ENCODE peak calls at places on chromosomes 3 and 15, in four cellular contexts. H, O, D and X are unnamed samples.

GRCh38 chr3:179196098-179196497 is 47.9 kb downstream of the PIK3CA start:
- DNase-seq in O (no peak), H (no peak), D (peak), X (peak)

GRCh38 chr15:101813803-101814534 is 2.0 kb downstream of the OR4F15 start:
- DNase-seq in D (peak), H (no peak), O (no peak), X (peak)

GRCh38 chr15:92306662-92307061 is 87.0 kb upstream of the ST8SIA2 start:
- DNase-seq in O (no peak), D (no peak), H (no peak), X (no peak)

GRCh38 chr3:13274125-13274873 is 145.8 kb downstream of the NUP210 start:
- DNase-seq in O (no peak), D (no peak), H (no peak), X (no peak)

GRCh38 chr3:143383433-143383832 is 263.9 kb downstream of the CHST2 start:
- DNase-seq in O (no peak), H (no peak), D (no peak), X (no peak)

GRCh38 chr15:98070132-98070531 is 109.6 kb downstream of the ARRDC4 start:
- DNase-seq in H (no peak), D (peak), O (no peak), X (no peak)

GRCh38 chr15:40452296-40453090 is 11.7 kb downstream of the BAHD1 start:
- DNase-seq in D (no peak), O (no peak), H (no peak), X (no peak)

GRCh38 chr3:141789281-141789680 is 26.1 kb downstream of the GRK7 start:
- DNase-seq in H (no peak), D (no peak), O (no peak), X (no peak)

GRCh38 chr15:24729760-24730159 is 54.2 kb downstream of the NPAP1 start:
- DNase-seq in O (no peak), D (no peak), H (no peak), X (no peak)

GRCh38 chr15:78778422-78778821 is 32.8 kb downstream of the ADAMTS7 start:
- DNase-seq in O (no peak), H (no peak), D (no peak), X (no peak)

GRCh38 chr15:100021653-100022052 is 288.4 kb upstream of the LYSMD4 start:
- DNase-seq in O (no peak), H (no peak), D (no peak), X (no peak)

GRCh38 chr3:114624676-114625181 is 330.9 kb downstream of the TIGIT start:
- DNase-seq in O (no peak), D (peak), H (peak), X (peak)

GRCh38 chr3:12903881-12904280 is 62.5 kb upstream of the RPL32 start:
- DNase-seq in O (no peak), D (no peak), H (no peak), X (no peak)

GRCh38 chr3:123618768-123619484 is 34.1 kb upstream of the HACD2 start:
- DNase-seq in H (no peak), D (peak), O (no peak), X (peak)

GRCh38 chr3:23490459-23490858 is 287.3 kb downstream of the UBE2E2 start:
- DNase-seq in D (no peak), O (no peak), H (no peak), X (peak)

GRCh38 chr3:165459111-165459510 is 262.9 kb upstream of the SLITRK3 start:
- DNase-seq in O (no peak), D (no peak), H (no peak), X (no peak)

GRCh38 chr3:191775451-191776233 is 314.7 kb downstream of the PYDC2 start:
- DNase-seq in D (no peak), H (no peak), O (no peak), X (peak)

GRCh38 chr3:130894873-130895330 is 1.0 kb downstream of the ATP2C1 start:
- DNase-seq in H (no peak), D (no peak), O (no peak), X (peak)

GRCh38 chr3:46490338-46491084 is 7.3 kb upstream of the RTP3 start:
- DNase-seq in H (peak), D (no peak), O (no peak), X (peak)

GRCh38 chr15:80455668-80456442 is 51.7 kb downstream of the ARNT2 start:
- DNase-seq in O (peak), D (peak), H (no peak), X (peak)

GRCh38 chr3:111862415-111862814 is 3.4 kb downstream of the PHLDB2 start:
- DNase-seq in D (no peak), H (no peak), O (no peak), X (no peak)

GRCh38 chr3:126050050-126050392 is 33.9 kb downstream of the SLC41A3 start:
- DNase-seq in H (no peak), D (no peak), O (no peak), X (no peak)

GRCh38 chr3:36814071-36814717 is 49.8 kb upstream of the DCLK3 start:
- DNase-seq in H (no peak), O (no peak), D (no peak), X (no peak)

GRCh38 chr3:120274739-120275167 is 10.3 kb downstream of the GPR156 start:
- DNase-seq in D (no peak), H (peak), O (no peak), X (peak)

DNA sequence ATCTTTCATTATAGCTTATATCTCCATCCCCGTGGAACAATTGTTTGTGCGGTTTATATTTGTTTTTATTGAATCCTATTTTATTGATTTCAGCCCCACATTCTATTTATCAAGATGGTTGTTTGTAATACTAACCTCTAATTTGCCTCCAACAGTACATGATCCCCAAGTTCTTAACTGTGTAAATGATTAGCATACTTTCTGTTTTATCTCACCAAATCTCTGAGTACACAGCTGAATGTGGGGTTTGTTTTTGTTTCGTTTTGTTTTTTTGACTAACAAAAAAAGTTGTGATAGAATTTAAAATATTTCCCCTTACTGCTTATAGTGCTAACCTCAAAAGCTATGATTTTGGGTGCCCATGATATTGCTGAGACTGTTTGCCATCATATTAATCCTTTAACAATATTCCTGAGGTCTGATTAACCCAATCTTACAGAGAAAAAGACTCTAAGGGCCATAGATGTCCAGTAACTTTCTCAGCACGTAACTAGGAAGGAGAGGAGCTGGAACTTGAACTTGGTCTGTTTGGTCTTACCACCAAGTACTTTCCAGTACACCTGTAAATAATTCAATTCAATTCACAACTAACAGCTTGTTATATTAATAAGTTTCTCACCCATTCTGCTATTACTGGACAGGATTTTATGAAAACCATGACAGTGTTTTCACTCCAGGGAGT is 789.8 kb downstream of the TUSC7 start:
- DNase-seq in H (no peak), O (no peak), D (no peak), X (no peak)
- H3K4me3 ChIP-seq in H (no peak), O (no peak), D (no peak), X (no peak)

GRCh38 chr15:76342382-76343201 is 6.0 kb downstream of the ISL2 start:
- DNase-seq in D (no peak), O (no peak), H (no peak), X (no peak)
- H3K4me3 ChIP-seq in D (peak), O (no peak), H (no peak), X (no peak)

GRCh38 chr3:11717301-11717700 is 73.6 kb upstream of the VGLL4 start:
- DNase-seq in H (no peak), D (no peak), O (no peak), X (no peak)
- H3K4me3 ChIP-seq in H (no peak), D (peak), O (no peak), X (no peak)

DNA sequence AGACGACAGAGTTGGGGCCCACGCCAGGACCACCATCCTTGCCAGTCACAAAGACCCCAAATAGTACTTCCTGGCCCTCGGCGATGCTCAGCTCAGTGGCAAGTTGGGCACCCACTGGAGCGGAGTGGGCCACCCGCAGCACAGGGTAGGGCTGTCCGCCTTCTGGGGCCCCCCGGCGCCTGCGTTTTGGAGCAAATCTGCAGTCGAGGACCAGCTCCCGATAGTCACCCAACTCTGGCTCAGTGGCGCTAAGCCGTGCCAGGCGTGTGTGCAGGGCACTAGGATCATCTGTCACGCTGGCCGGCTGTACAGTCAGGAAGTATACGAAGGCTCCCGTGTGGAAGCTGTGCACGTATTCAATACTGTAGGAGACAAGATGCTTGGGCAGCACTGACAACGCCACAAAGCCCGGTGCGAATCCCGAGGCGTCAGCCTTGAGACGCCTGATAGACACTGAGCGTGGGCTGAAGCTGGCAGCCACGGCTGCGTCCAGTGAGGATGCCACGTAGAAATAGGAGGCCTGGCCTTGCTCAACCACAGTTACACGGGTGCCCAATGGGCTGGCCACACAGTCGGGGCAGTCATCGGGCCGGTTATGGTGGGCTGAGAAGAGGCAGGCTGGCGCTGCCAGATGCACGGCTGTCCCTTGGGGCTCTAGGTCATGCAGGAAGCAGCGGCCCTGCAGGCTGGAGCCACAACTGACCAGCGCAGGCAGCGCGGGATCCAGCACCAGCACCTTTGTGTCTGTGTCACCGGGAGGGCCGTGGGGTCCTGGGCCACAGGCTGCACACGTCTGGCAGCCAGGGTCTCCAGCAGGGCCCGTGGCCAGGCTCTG is 945 bp downstream of the MST1R start:
- DNase-seq in H (no peak), O (no peak), D (no peak), X (no peak)
- H3K4me3 ChIP-seq in H (no peak), O (no peak), D (no peak), X (no peak)

DNA sequence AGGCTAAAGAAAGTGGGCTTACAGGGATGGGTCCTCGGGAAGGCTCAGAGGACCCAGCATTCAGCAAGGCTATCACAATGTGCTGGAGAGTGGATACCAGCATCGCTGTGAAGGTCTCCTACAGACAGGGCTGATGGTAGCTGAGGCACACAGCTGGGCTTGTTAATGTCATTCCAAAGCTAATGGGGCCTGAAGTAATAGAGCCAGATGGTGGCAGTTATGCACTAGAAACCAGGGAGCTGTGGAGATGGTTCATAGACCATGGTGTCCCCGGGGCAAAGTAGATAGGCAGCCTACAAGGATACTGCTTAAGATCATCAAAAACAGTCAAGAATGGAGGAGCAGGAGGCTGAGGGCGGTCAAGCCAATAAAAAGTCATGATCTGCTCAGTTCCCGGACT is 24.8 kb upstream of the BOC start:
- DNase-seq in O (no peak), H (no peak), D (no peak), X (no peak)
- H3K4me3 ChIP-seq in O (no peak), H (no peak), D (no peak), X (no peak)

DNA sequence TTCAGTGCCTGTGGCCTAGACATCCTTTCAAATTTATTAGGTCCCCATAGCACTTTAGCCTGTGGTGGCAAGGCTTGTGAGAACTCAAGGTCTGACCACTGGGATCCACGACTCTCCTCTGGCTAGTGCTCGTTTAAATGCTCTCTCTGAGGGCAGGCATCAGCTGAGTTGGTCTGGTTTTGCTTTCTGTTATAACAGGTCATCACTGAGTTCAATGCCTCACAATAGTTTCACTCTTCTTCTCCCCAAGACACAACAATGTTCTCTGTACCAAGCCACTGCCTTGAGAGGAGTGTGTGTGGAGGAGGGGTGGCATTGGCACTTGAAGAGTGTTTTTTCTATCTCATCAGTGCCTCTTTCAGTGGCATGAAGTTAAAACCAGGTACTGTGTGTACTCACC is 7.6 kb downstream of the OR5K4 start:
- DNase-seq in D (no peak), H (no peak), O (no peak), X (no peak)
- H3K4me3 ChIP-seq in D (no peak), H (no peak), O (no peak), X (no peak)

GRCh38 chr3:40582401-40583027 is 57.8 kb downstream of the ZNF621 start:
- DNase-seq in O (no peak), H (no peak), D (no peak), X (no peak)

GRCh38 chr3:40583691-40584090 is 58.9 kb downstream of the ZNF621 start:
- DNase-seq in O (no peak), D (no peak), H (peak), X (no peak)

GRCh38 chr3:40585381-40586016 is 60.7 kb downstream of the ZNF621 start:
- DNase-seq in O (no peak), D (no peak), H (no peak), X (no peak)

GRCh38 chr3:40586866-40587265 is 62.1 kb downstream of the ZNF621 start:
- DNase-seq in H (no peak), D (no peak), O (no peak), X (no peak)

GRCh38 chr3:40584625-40585189 is 59.9 kb downstream of the ZNF621 start:
- DNase-seq in D (peak), H (peak), O (peak), X (peak)
- H3K4me3 ChIP-seq in D (no peak), H (no peak), O (no peak), X (no peak)

GRCh38 chr3:198081421-198081844 is 121.4 kb downstream of the LMLN start:
- DNase-seq in O (no peak), H (peak), D (no peak), X (no peak)

GRCh38 chr3:198079771-198080520 is 119.9 kb downstream of the LMLN start:
- DNase-seq in H (no peak), O (peak), D (no peak), X (peak)

GRCh38 chr3:198076722-198077308 is 116.8 kb downstream of the LMLN start:
- DNase-seq in H (no peak), O (no peak), D (no peak), X (no peak)

DNA sequence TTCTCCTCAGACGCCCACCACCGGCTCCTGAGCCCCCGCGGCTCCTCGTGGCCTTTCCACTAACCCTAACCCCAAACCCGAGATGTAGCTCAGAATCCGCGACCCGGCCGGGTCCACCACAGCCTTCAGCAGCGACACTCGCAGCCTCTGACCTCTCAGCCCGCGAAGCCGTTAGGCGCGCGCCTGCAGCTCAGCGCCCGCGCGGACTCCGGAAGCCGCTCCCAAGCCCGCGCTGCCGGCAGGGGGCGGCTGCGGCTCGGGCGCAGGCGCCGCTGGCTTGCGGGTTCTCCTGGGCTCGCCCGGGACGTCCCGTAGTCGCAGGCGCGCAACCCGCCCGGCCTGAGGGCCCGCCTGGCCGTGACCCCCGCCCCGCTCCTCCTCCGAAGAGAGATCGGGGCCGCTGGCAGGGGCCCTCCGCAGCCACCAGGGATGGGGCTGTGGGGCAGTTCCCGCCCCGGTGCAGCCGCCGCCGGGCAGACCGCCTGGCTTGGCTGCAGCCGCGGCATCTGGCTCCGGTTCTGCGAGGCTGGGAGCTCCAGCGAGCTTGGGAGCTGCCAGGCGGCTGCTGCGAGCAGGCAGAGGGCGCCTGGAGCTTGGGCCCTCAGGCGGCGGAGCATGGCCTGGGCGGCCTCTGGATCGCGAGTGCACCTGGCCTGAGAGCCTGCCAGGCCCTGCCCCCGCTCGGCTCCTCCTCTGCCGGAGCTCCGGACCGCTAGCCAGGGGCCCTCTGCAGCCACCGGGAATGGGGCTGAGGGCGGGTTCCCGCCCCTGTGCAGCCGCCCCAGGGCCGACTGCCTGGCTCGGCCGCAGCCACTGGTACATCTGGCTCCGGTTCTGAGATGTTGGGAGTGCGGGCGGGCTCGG is 120.7 kb downstream of the LMLN start:
- DNase-seq in H (peak), D (no peak), O (peak), X (peak)
- H3K4me3 ChIP-seq in H (peak), D (peak), O (peak), X (peak)

DNA sequence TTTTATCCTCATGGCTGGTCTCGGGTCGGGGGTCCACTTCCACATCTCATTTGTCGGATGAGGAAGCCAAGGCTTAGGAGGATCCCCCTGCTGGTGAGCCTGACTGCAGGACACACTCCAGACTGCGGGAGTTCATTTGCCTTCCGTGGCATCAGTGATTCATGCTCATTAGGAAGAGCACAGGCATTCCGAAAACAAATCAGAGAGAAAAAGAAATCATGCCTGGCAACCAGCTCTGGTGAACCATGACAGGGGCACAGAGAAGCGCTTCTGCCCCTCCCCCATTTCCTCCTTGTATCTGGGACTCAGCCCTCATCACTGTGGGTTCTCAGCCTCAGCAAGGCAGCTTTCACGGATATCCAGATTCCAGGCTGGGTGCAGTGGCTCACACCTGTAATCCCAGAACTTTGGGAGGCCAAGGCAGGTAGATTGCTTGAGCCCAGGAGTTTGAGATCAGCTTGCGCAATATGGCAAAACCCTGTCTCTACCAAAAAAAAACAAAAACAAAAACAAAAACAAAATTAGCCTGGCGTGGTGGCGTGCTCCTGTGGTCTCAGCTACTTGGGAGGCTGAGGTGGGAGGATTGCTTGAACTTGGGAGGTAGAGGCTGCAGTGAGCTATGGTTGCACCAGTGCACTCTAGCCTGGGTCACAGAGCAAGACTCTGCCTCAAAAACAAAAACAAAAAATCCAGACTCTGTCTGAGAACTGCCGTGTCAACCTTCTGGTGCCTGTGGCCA is 28.4 kb downstream of the IRAK2 start:
- DNase-seq in D (peak), H (no peak), O (peak), X (peak)
- H3K4me3 ChIP-seq in D (no peak), H (no peak), O (peak), X (no peak)

GRCh38 chr3:29313981-29314726 is 33.3 kb downstream of the RBMS3 start:
- DNase-seq in H (no peak), O (no peak), D (no peak), X (no peak)

GRCh38 chr3:29313074-29313473 is 32.2 kb downstream of the RBMS3 start:
- DNase-seq in D (no peak), O (no peak), H (no peak), X (peak)

GRCh38 chr3:29311805-29312204 is 30.9 kb downstream of the RBMS3 start:
- DNase-seq in H (no peak), O (no peak), D (no peak), X (peak)

GRCh38 chr3:29307229-29307796 is 26.4 kb downstream of the RBMS3 start:
- DNase-seq in O (no peak), D (no peak), H (no peak), X (no peak)

DNA sequence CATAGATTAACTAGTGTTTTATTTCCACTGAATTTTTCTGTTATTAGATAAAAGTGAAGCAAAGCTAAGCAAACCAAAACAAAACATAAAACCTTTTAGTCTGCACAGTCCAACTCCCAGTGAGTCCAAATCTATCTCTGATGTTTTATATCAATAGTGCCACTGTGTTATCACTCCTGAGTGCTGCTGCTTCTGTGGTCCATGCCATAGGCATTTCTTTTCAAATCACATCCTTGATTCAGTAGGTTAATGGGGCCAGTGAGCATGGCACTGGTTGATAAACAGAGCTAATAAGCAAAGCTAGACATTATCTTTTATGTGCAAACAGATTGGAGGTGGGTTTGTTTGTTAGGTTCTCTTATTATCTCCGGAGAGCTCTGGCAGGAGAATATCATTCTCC is 30.0 kb downstream of the RBMS3 start:
- DNase-seq in O (no peak), H (no peak), D (no peak), X (no peak)
- H3K4me3 ChIP-seq in O (no peak), H (no peak), D (no peak), X (no peak)